ENCODE peak calls at places on chromosomes 6 and 20, in nine cellular contexts. H, N, G, D, Q, A, M, U and O are unnamed samples.
A peak's percentile ranks its signal among the peaks of the same experiment; 100 is the strongest.

GRCh38 chr6:33147807-33148666 is 44.2 kb downstream of the COL11A2 start:
- DNase-seq in N (no peak), D (no peak), U (no peak), M (no peak), H (no peak), Q (peak; percentile 50), G (peak; percentile 59), A (no peak), O (no peak)

GRCh38 chr6:156848533-156848932 is 71.4 kb downstream of the ARID1B start:
- DNase-seq in U (no peak), M (no peak), H (no peak), A (no peak), G (no peak), D (no peak), N (no peak), Q (no peak), O (no peak)

GRCh38 chr20:62606551-62607201 is 35.6 kb upstream of the SLCO4A1 start:
- DNase-seq in U (no peak), M (no peak), D (peak; percentile 47), N (no peak), G (peak; percentile 90), H (no peak), A (no peak), Q (peak; percentile 83), O (no peak)

GRCh38 chr6:14681699-14682487 is 564.0 kb upstream of the JARID2 start:
- DNase-seq in G (no peak), M (no peak), N (no peak), Q (no peak), U (no peak), D (no peak), A (no peak), H (no peak), O (peak; percentile 78)

GRCh38 chr20:48601798-48602197 is 226.0 kb downstream of the PREX1 start:
- DNase-seq in M (no peak), U (no peak), N (no peak), G (no peak), H (no peak), D (no peak), Q (no peak), A (no peak), O (no peak)

GRCh38 chr6:5249451-5250122 is 11.2 kb downstream of the LYRM4 start:
- DNase-seq in U (no peak), H (no peak), N (no peak), G (no peak), A (no peak), Q (no peak), M (no peak), D (no peak), O (no peak)

GRCh38 chr6:32192608-32193039 is at the start of gene GPSM3:
- DNase-seq in Q (no peak), M (no peak), A (peak; percentile 34), G (no peak), N (no peak), D (peak; percentile 62), H (peak; percentile 44), U (no peak), O (peak; percentile 88)

GRCh38 chr6:154893927-154894326 is 101.2 kb upstream of the TIAM2 start:
- DNase-seq in U (no peak), H (no peak), Q (peak; percentile 28), M (no peak), D (no peak), A (no peak), N (no peak), G (peak; percentile 28), O (no peak)

GRCh38 chr20:43749734-43750294 is 23.0 kb upstream of the GTSF1L start:
- DNase-seq in A (peak; percentile 85), H (peak; percentile 77), G (peak; percentile 49), N (peak; percentile 85), U (peak; percentile 51), D (no peak), Q (no peak), M (peak; percentile 96), O (no peak)

GRCh38 chr20:38083338-38084048 is 49.9 kb downstream of the RPRD1B start:
- DNase-seq in Q (no peak), D (no peak), H (no peak), M (no peak), G (no peak), A (no peak), U (no peak), N (no peak), O (no peak)

GRCh38 chr6:106146852-106147351 is 60.8 kb downstream of the PRDM1 start:
- DNase-seq in M (no peak), Q (peak; percentile 86), G (peak; percentile 40), D (no peak), U (no peak), N (no peak), H (peak; percentile 74), A (no peak), O (no peak)

GRCh38 chr6:155219858-155220301 is 43.9 kb upstream of the CLDN20 start:
- DNase-seq in A (no peak), Q (no peak), M (no peak), N (no peak), H (no peak), D (no peak), G (no peak), U (peak; percentile 36), O (no peak)

GRCh38 chr20:37075932-37076685 is 19.7 kb downstream of the RBL1 start:
- DNase-seq in N (no peak), G (no peak), M (no peak), U (no peak), A (no peak), D (no peak), H (no peak), Q (no peak), O (no peak)